ENCODE peak calls at places on chromosomes 1 and 21, in ten cellular contexts. N is uterus, B is astrocyte of the spinal cord, D is colonic mucosa, U is HFF-Myc, V is A549, C is heart right ventricle, H is PC-3, J is cardiac fibroblast, E is IMR-90. I is an unnamed sample.

GRCh38 chr21:36551731-36552457 is 72.0 kb upstream of the CLDN14 start:
- DNase-seq in B (peak), D (no peak), N (peak), V (no peak), J (peak), H (no peak), E (peak), C (no peak), U (peak), I (no peak)

GRCh38 chr1:147079400-147080012 is 92.8 kb downstream of the PRKAB2 start:
- DNase-seq in H (no peak), V (no peak), J (no peak), N (no peak), E (no peak), C (no peak), D (no peak), U (no peak), B (no peak), I (no peak)

GRCh38 chr1:32536764-32537163 is 2.5 kb upstream of the ZBTB8A start:
- DNase-seq in E (no peak), J (no peak), B (no peak), N (no peak), C (no peak), D (no peak), V (no peak), U (no peak), H (no peak), I (no peak)

GRCh38 chr1:117967472-117967871 is 37.9 kb downstream of the WDR3 start:
- DNase-seq in N (no peak), C (no peak), U (peak), E (peak), H (peak), V (no peak), J (peak), B (peak), D (no peak), I (no peak)

GRCh38 chr1:56934400-56935080 is 31.3 kb downstream of the C8B start:
- DNase-seq in J (peak), D (no peak), E (peak), C (no peak), N (no peak), B (no peak), H (no peak), V (no peak), U (peak), I (no peak)

GRCh38 chr1:82445132-82445531 is 644.4 kb downstream of the ADGRL2 start:
- DNase-seq in H (no peak), B (no peak), D (no peak), E (no peak), V (no peak), C (no peak), J (no peak), N (no peak), U (no peak), I (no peak)

GRCh38 chr1:36516372-36517018 is 33.8 kb upstream of the CSF3R start:
- DNase-seq in B (peak), U (peak), E (peak), C (no peak), D (peak), N (no peak), J (peak), V (peak), H (peak), I (peak)

GRCh38 chr1:114154146-114154962 is 685 bp upstream of the SYT6 start:
- DNase-seq in C (no peak), D (no peak), B (peak), H (no peak), J (peak), U (no peak), V (no peak), N (no peak), E (no peak), I (no peak)

GRCh38 chr1:202656951-202657646 is 53.2 kb downstream of the SYT2 start:
- DNase-seq in N (no peak), U (peak), H (peak), V (peak), E (peak), J (peak), D (no peak), C (no peak), B (peak), I (no peak)

GRCh38 chr1:248622491-248623106 is 12.3 kb downstream of the OR2T11 start:
- DNase-seq in E (peak), H (peak), C (no peak), N (no peak), D (no peak), J (peak), U (no peak), B (no peak), V (peak), I (peak)

GRCh38 chr1:163131981-163132380 is 62.8 kb downstream of the RGS4 start:
- DNase-seq in V (no peak), E (no peak), U (no peak), J (no peak), N (no peak), D (no peak), H (no peak), B (no peak), C (no peak), I (no peak)

GRCh38 chr1:152585586-152585985 is 5.3 kb upstream of the LCE3D start:
- DNase-seq in J (no peak), H (no peak), D (no peak), N (no peak), C (no peak), U (no peak), B (no peak), E (no peak), V (no peak), I (no peak)

GRCh38 chr1:41677586-41677985 is 193.1 kb upstream of the EDN2 start:
- DNase-seq in E (peak), N (no peak), V (no peak), C (no peak), D (no peak), B (no peak), U (no peak), J (no peak), H (no peak), I (no peak)

GRCh38 chr1:45141247-45142003 is 65.0 kb downstream of the ZSWIM5 start:
- DNase-seq in H (no peak), V (no peak), D (peak), E (no peak), B (no peak), N (no peak), C (no peak), J (no peak), U (no peak), I (no peak)

GRCh38 chr1:38047603-38048146 is 1.1 kb upstream of the POU3F1 start:
- DNase-seq in U (no peak), B (peak), D (no peak), N (no peak), C (no peak), E (peak), V (no peak), J (peak), H (peak), I (no peak)

GRCh38 chr21:36122977-36123376 is 11.9 kb upstream of the CBR3 start:
- DNase-seq in U (no peak), C (no peak), J (peak), D (no peak), E (no peak), H (no peak), N (no peak), V (no peak), B (no peak), I (no peak)

GRCh38 chr1:46408356-46409062 is 14.4 kb downstream of the FAAH start:
- DNase-seq in H (no peak), C (no peak), E (peak), J (peak), V (no peak), N (no peak), B (no peak), U (no peak), D (no peak), I (no peak)

GRCh38 chr1:12335815-12336214 is 106.0 kb downstream of the VPS13D start:
- DNase-seq in N (no peak), B (no peak), V (no peak), U (no peak), H (no peak), E (no peak), J (no peak), C (no peak), D (no peak), I (no peak)

GRCh38 chr21:36929622-36930021 is 36.8 kb downstream of the HLCS start:
- DNase-seq in U (no peak), B (no peak), E (peak), D (no peak), C (no peak), J (no peak), H (peak), V (no peak), N (no peak), I (no peak)

GRCh38 chr1:160124709-160125478 is 9.3 kb downstream of the ATP1A2 start:
- DNase-seq in J (peak), D (no peak), U (peak), N (no peak), B (peak), C (no peak), V (peak), H (peak), E (peak), I (no peak)
- TF ChIP-seq CTCF in J (peak), D (no peak), U (no peak), N (no peak), B (peak), C (no peak), V (peak), H (peak), E (peak), I (no peak)

GRCh38 chr1:30755334-30755733 is 2.2 kb downstream of the LAPTM5 start:
- DNase-seq in E (no peak), U (no peak), D (no peak), V (no peak), B (no peak), H (no peak), C (no peak), N (no peak), J (no peak), I (no peak)
- H3K4me3 ChIP-seq in E (no peak), U (no peak), D (peak), V (no peak), B (no peak), H (no peak), C (peak), N (no peak), J (no peak), I (peak)

GRCh38 chr21:31457675-31458074 is 113.6 kb upstream of the TIAM1 start:
- DNase-seq in J (no peak), E (no peak), V (no peak), H (no peak), D (no peak), C (no peak), U (no peak), N (no peak), B (no peak), I (no peak)
- TF ChIP-seq CTCF in J (no peak), E (no peak), V (no peak), H (peak), D (no peak), C (no peak), U (no peak), N (no peak), B (peak), I (no peak)

DNA sequence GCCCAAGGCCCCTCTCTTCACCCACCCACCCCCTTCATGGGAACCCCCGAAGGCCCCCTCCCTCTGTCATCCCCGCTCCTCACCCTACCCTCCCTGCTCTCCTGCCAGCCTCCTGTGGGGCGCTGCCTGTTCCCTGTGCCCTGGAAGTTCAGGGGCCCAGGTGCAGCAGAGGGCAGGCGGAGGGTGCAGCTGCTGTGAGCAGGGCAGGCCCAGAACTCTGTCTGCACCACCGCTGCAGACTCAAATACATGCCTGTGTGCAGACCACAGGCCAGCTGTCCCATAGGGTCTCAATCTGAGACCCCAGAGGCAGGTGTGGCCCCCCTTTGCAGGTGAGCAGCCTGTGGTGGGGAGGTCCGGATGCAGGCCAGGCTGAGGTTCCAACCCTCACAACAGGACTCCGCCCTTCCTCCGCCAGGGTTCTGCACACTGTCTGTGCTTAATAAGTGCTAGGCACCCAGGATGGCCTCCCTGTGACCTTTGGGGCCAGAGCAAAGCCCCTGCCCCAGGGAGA is 62.5 kb downstream of the WNT9A start:
- DNase-seq in E (no peak), B (no peak), N (peak), V (no peak), H (no peak), U (no peak), C (no peak), J (no peak), D (peak), I (no peak)
- H3K4me3 ChIP-seq in E (no peak), B (no peak), N (no peak), V (no peak), H (no peak), U (no peak), C (no peak), J (no peak), D (no peak), I (no peak)

GRCh38 chr1:214764502-214764901 is 161.5 kb downstream of the CENPF start:
- DNase-seq in D (no peak), H (no peak), B (no peak), E (no peak), U (no peak), V (no peak), C (no peak), J (no peak), N (no peak), I (no peak)
- TF ChIP-seq CTCF in D (no peak), H (no peak), B (no peak), E (no peak), U (no peak), V (no peak), C (no peak), J (no peak), N (no peak), I (no peak)

GRCh38 chr1:183806086-183806485 is 1.2 kb downstream of the RGL1 start:
- DNase-seq in D (no peak), E (peak), B (peak), V (no peak), J (peak), H (no peak), U (no peak), C (no peak), N (no peak), I (no peak)

GRCh38 chr1:183808296-183809027 is 3.5 kb downstream of the RGL1 start:
- DNase-seq in H (no peak), V (no peak), B (no peak), D (no peak), J (peak), C (no peak), U (no peak), E (no peak), N (no peak), I (no peak)

GRCh38 chr1:183804916-183805734 is at the start of gene RGL1:
- DNase-seq in U (no peak), H (peak), V (peak), N (peak), J (peak), E (peak), B (peak), D (peak), C (peak), I (no peak)

GRCh38 chr1:183807549-183808168 is 2.7 kb downstream of the RGL1 start:
- DNase-seq in U (peak), D (no peak), N (no peak), H (peak), J (peak), C (no peak), B (peak), E (peak), V (no peak), I (peak)

GRCh38 chr1:183806650-183807049 is 1.7 kb downstream of the RGL1 start:
- DNase-seq in D (no peak), C (no peak), U (no peak), V (no peak), E (no peak), J (no peak), N (no peak), H (no peak), B (no peak), I (no peak)
- H3K4me3 ChIP-seq in D (peak), C (peak), U (peak), V (no peak), E (no peak), J (peak), N (peak), H (no peak), B (peak), I (peak)

DNA sequence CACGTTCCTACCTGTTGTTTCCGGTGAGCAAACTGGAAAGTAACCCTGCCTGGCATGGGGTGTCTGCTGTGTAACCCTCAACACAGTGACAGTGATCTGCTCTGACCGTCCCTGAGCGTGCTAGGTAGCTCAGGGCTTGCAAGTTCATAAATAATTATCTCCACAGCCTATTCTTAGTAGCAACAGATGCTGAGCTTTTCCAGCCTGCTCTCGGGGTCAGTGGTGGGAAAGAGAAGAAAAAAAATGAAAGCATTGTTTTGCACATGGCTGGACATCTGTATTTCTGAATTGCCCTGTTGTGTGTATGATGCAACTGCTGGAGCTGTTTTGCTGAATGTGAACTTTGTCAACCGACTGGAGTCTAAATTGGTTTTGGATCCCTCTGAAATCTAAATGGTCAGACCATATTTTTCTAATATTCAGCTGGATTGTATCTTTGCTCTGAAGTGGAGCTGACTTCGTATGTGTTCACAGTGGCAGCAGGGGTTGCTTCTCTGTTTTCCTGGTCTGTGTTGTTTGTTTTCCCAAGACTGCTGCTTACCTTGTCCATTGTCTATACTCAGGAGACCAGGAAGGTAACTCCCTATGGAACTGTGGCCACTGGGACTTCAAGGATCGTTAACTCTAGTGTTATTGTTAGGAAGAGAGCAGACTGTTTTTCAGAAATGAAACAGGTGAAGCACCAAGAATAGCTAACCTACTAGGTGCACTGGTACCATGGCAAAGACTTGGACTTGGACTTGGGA is 27.0 kb downstream of the TGFB2 start:
- DNase-seq in U (peak), C (no peak), V (no peak), J (peak), B (peak), N (no peak), H (no peak), D (no peak), E (peak), I (no peak)
- TF ChIP-seq CTCF in U (no peak), C (no peak), V (no peak), J (no peak), B (no peak), N (no peak), H (no peak), D (no peak), E (no peak), I (no peak)

GRCh38 chr21:17467829-17468228 is 45.0 kb upstream of the CXADR start:
- DNase-seq in C (no peak), D (no peak), N (no peak), E (peak), B (no peak), H (no peak), J (no peak), U (no peak), V (no peak), I (no peak)
- H3K4me3 ChIP-seq in C (peak), D (peak), N (no peak), E (no peak), B (no peak), H (no peak), J (no peak), U (no peak), V (no peak), I (no peak)

I was measured in GM12864.